ENCODE peak calls at places on chromosomes 3 and 15, in seven cellular contexts. I is uterus, J is omental fat pad, N is H1, A is Peyer's patch, G is GM13977, O is endothelial cell. X is an unnamed sample.

GRCh38 chr3:42254566-42254965 is 11.4 kb downstream of the CCK start:
- DNase-seq in G (no peak), A (no peak), N (no peak), I (no peak), O (no peak), J (no peak), X (no peak)

GRCh38 chr15:55084673-55085072 is 112.1 kb downstream of the RSL24D1 start:
- DNase-seq in N (no peak), A (no peak), G (no peak), O (no peak), I (no peak), J (no peak), X (no peak)

GRCh38 chr3:105656607-105657504 is 212.0 kb downstream of the CBLB start:
- DNase-seq in A (no peak), J (no peak), G (no peak), I (no peak), N (no peak), O (no peak), X (no peak)

GRCh38 chr3:72255736-72256559 is 471.0 kb upstream of the PROK2 start:
- DNase-seq in O (no peak), A (peak; percentile 75), G (no peak), J (no peak), N (no peak), I (peak; percentile 44), X (peak; percentile 29)

GRCh38 chr3:23785097-23785645 is 20.6 kb upstream of the UBE2E1 start:
- DNase-seq in A (no peak), I (no peak), N (no peak), O (no peak), J (no peak), G (no peak), X (no peak)

GRCh38 chr3:8909160-8909559 is 54.1 kb downstream of the RAD18 start:
- DNase-seq in I (no peak), J (no peak), A (no peak), O (no peak), N (no peak), G (no peak), X (no peak)

GRCh38 chr15:76337047-76337738 is 620 bp downstream of the ISL2 start:
- DNase-seq in I (no peak), G (peak; percentile 60), O (no peak), J (no peak), N (no peak), A (no peak), X (no peak)

GRCh38 chr15:66390670-66391069 is 4.0 kb downstream of the MAP2K1 start:
- DNase-seq in G (peak; percentile 17), J (no peak), N (no peak), I (no peak), O (no peak), A (no peak), X (peak; percentile 14)

GRCh38 chr3:48918388-48919214 is at the start of gene ARIH2:
- DNase-seq in I (peak; percentile 93), N (peak; percentile 90), G (peak; percentile 96), O (peak; percentile 91), J (peak; percentile 71), A (peak; percentile 96), X (peak; percentile 88)

GRCh38 chr3:149815728-149816127 is 2.7 kb downstream of the RNF13 start:
- DNase-seq in J (no peak), N (no peak), G (no peak), O (no peak), I (no peak), A (no peak), X (no peak)

GRCh38 chr3:185737020-185737419 is 87.8 kb downstream of the IGF2BP2 start:
- DNase-seq in N (no peak), I (no peak), G (no peak), A (no peak), J (no peak), O (no peak), X (no peak)

GRCh38 chr15:89822951-89823701 is 8.5 kb upstream of the ANPEP start:
- DNase-seq in N (no peak), A (no peak), G (no peak), J (no peak), I (no peak), O (no peak), X (no peak)

GRCh38 chr15:72907733-72908132 is 124.2 kb upstream of the ADPGK start:
- DNase-seq in J (no peak), O (no peak), N (no peak), A (no peak), I (no peak), G (no peak), X (no peak)

GRCh38 chr3:45437388-45437787 is 49.0 kb downstream of the LARS2 start:
- DNase-seq in O (no peak), N (no peak), J (no peak), A (no peak), G (no peak), I (no peak), X (no peak)

GRCh38 chr15:90031231-90031791 is 30.2 kb downstream of the ZNF710 start:
- DNase-seq in I (no peak), G (peak; percentile 83), J (no peak), A (peak; percentile 39), O (no peak), N (no peak), X (no peak)

GRCh38 chr3:142613491-142613890 is 17.3 kb downstream of the PLS1 start:
- DNase-seq in N (no peak), J (no peak), A (no peak), O (no peak), I (no peak), G (no peak), X (no peak)

GRCh38 chr3:46873521-46873920 is 4.0 kb upstream of the PTH1R start:
- DNase-seq in N (no peak), I (no peak), G (no peak), J (no peak), O (no peak), A (no peak), X (no peak)

GRCh38 chr3:8773941-8774542 is 4.6 kb upstream of the OXTR start:
- DNase-seq in O (no peak), A (no peak), G (no peak), N (peak; percentile 26), I (no peak), J (no peak), X (no peak)

GRCh38 chr3:46692566-46692983 is 904 bp downstream of the ALS2CL start:
- DNase-seq in O (no peak), G (no peak), J (no peak), I (no peak), A (peak; percentile 92), N (peak; percentile 60), X (no peak)

GRCh38 chr3:71051893-71052687 is 531.4 kb downstream of the FOXP1 start:
- DNase-seq in G (no peak), J (no peak), I (no peak), O (no peak), A (no peak), N (no peak), X (no peak)

GRCh38 chr15:34793071-34793470 is 2.3 kb downstream of the ACTC1 start:
- DNase-seq in N (no peak), G (no peak), J (no peak), O (no peak), A (no peak), I (no peak), X (no peak)

GRCh38 chr15:65326109-65326508 is 21.6 kb downstream of the RNU5B-1 start:
- DNase-seq in J (no peak), O (peak; percentile 65), A (no peak), I (peak; percentile 26), G (no peak), N (no peak), X (no peak)

GRCh38 chr3:23916886-23917815 is at the start of the genes NKIRAS1 and RPL15:
- DNase-seq in G (peak; percentile 93), N (peak; percentile 93), I (peak; percentile 97), J (peak; percentile 78), O (peak; percentile 96), A (peak; percentile 96), X (peak; percentile 97)

GRCh38 chr3:177961784-177962183 is 574.5 kb upstream of the KCNMB2 start:
- DNase-seq in O (no peak), A (no peak), J (no peak), G (no peak), N (no peak), I (no peak), X (no peak)

GRCh38 chr3:177968891-177969290 is 567.3 kb upstream of the KCNMB2 start:
- DNase-seq in O (no peak), I (no peak), G (no peak), J (no peak), A (no peak), N (no peak), X (no peak)

GRCh38 chr3:177960722-177961121 is 575.5 kb upstream of the KCNMB2 start:
- DNase-seq in N (no peak), O (no peak), G (no peak), J (no peak), A (no peak), I (no peak), X (no peak)

GRCh38 chr3:177966493-177966892 is 569.7 kb upstream of the KCNMB2 start:
- DNase-seq in A (no peak), O (no peak), I (no peak), N (no peak), J (no peak), G (no peak), X (no peak)
- TF ChIP-seq CTCF in A (no peak), O (no peak), I (no peak), N (no peak), J (no peak), G (no peak), X (no peak)

DNA sequence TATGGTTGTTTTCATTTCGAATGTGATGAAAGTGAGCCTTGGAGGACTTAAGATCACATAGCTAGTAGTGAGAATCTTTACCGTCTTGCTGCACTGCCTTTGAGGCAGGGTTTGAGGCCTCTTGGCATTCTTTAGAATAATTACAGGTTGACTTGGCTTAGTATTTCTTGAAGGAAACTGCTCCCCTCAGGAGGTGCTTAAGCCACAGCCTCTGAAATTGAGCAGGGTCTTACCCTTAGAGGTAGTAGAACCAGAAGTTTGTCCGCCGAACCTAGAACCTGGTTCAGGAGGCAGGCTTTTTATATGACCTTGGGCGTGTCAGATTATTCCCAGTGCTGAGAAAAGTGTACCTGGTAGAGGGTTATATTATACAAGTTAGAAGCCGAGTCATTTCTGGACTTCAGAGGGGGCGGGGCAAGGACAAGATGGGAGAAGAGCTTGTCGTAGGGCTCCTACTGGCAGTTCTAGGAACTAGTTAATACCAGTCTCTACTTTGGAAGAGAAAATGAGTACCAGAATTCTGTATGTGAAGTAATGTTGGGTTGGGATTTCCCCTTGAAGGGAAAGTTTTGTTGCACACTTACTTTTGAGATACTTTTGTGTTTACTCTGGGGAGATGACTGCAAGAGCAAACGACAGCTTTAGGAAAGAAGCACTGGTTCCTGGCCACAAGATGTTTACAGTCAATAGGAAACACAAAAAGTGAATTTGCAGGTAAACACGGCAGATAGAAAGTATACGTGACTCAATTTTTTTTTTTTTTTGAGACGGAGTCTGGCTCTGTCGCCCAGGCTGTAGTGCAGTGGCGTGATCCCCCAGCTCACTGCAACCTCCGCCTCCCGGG is 1.3 kb downstream of the TFG start:
- DNase-seq in I (no peak), O (peak; percentile 33), G (peak; percentile 73), N (peak; percentile 55), A (peak; percentile 69), J (no peak), X (no peak)
- TF ChIP-seq CTCF in I (no peak), O (no peak), G (peak; percentile 32), N (peak; percentile 20), A (no peak), J (no peak), X (peak; percentile 34)

GRCh38 chr15:100043732-100044131 is 298.0 kb downstream of the ADAMTS17 start:
- DNase-seq in A (no peak), I (no peak), J (no peak), G (no peak), N (no peak), O (no peak), X (no peak)
- TF ChIP-seq CTCF in A (no peak), I (no peak), J (no peak), G (no peak), N (no peak), O (no peak), X (no peak)

GRCh38 chr3:188037116-188037718 is 116.7 kb upstream of the LPP start:
- DNase-seq in I (no peak), J (no peak), G (no peak), O (peak; percentile 12), A (no peak), N (no peak), X (no peak)
- TF ChIP-seq CTCF in I (peak; percentile 66), J (no peak), G (no peak), O (peak; percentile 20), A (no peak), N (peak; percentile 59), X (no peak)

X was measured in CD8-positive, alpha-beta T cell.